ENCODE peak calls at places on chromosomes 13 and 19, in six cellular contexts. X, A, L, O, F and J are unnamed samples.
A peak's percentile ranks its signal among the peaks of the same experiment; 100 is the strongest.

GRCh38 chr19:13902993-13903555 is 2.8 kb downstream of the BRME1 start:
- DNase-seq in X (no peak), A (no peak), L (peak; percentile 23), O (no peak), F (peak; percentile 65), J (no peak)

GRCh38 chr13:102729560-102730275 is 34.9 kb upstream of the METTL21C start:
- DNase-seq in X (no peak), A (peak; percentile 17), L (no peak), O (no peak), F (no peak), J (peak; percentile 25)

GRCh38 chr19:31049431-31049830 is 299.8 kb downstream of the TSHZ3 start:
- DNase-seq in X (no peak), A (no peak), L (no peak), O (no peak), F (no peak), J (no peak)

GRCh38 chr13:74070065-74070464 is 64.1 kb downstream of the KLF12 start:
- DNase-seq in X (no peak), A (no peak), L (peak; percentile 81), O (no peak), F (peak; percentile 15), J (no peak)

GRCh38 chr13:32408999-32409313 is 19.0 kb downstream of the N4BP2L1 start:
- DNase-seq in X (no peak), A (no peak), L (no peak), O (no peak), F (no peak), J (no peak)

GRCh38 chr19:40175820-40176219 is 15.4 kb upstream of the MAP3K10 start:
- DNase-seq in X (no peak), A (no peak), L (no peak), O (no peak), F (no peak), J (no peak)

GRCh38 chr19:38735257-38735686 is 9.0 kb downstream of the CAPN12 start:
- DNase-seq in X (no peak), A (no peak), L (peak; percentile 32), O (peak; percentile 26), F (no peak), J (no peak)

GRCh38 chr13:91247768-91248167 is 99.7 kb upstream of the MIR17HG start:
- DNase-seq in X (no peak), A (no peak), L (no peak), O (no peak), F (peak; percentile 51), J (no peak)

GRCh38 chr13:24668955-24669354 is 11.3 kb upstream of the ATP12A start:
- DNase-seq in X (peak; percentile 80), A (no peak), L (no peak), O (no peak), F (no peak), J (no peak)

GRCh38 chr19:2962018-2962670 is 15.2 kb upstream of the TLE6 start:
- DNase-seq in X (no peak), A (no peak), L (peak; percentile 74), O (peak; percentile 31), F (peak; percentile 88), J (peak; percentile 63)

GRCh38 chr19:14343286-14343685 is 38.0 kb upstream of the ADGRE5 start:
- DNase-seq in X (no peak), A (no peak), L (no peak), O (no peak), F (no peak), J (no peak)

GRCh38 chr13:111859361-111860105 is 207.4 kb upstream of the SOX1 start:
- DNase-seq in X (peak; percentile 50), A (no peak), L (no peak), O (no peak), F (no peak), J (no peak)